ENCODE peak calls at places on chromosomes 4 and X, in nine cellular contexts. C is stimulated activated CD8-positive, alpha-beta memory T cell treated with anti-CD3 and anti-CD28 coated beads, Interleukin-2, amount 100 ng/mL, for 48 hours; T is NCI-H1092; Z is endothelial cell; A is substantia nigra; E is activated CD4-positive, alpha-beta T cell treated with anti-CD3 and anti-CD28 coated beads, Interleukin-2, amount 10 ng/mL, durations not matched to agents 24 days and 14 days; R is stimulated activated CD4-positive, alpha-beta T cell treated with anti-CD3 and anti-CD28 coated beads, Interleukin-15, amount 100 ng/mL, for 1 hour; Q is left cardiac atrium; S is right lobe of liver. F is an unnamed sample.
A peak's percentile ranks its signal among the peaks of the same experiment; 100 is the strongest.

GRCh38 chr4:76495166-76495565 is 60.1 kb downstream of the SHROOM3 start:
- DNase-seq in A (no peak), E (no peak), C (no peak), T (no peak), Z (no peak), R (no peak), S (no peak), Q (no peak), F (no peak)

GRCh38 chr4:71254451-71255012 is 84.3 kb upstream of the SLC4A4 start:
- DNase-seq in A (no peak), Q (no peak), E (no peak), R (no peak), T (no peak), S (no peak), C (no peak), Z (no peak), F (no peak)

GRCh38 chrX:84216406-84216805 is 28.4 kb upstream of the RPS6KA6 start:
- DNase-seq in T (no peak), Z (no peak), A (no peak), S (no peak), R (no peak), C (no peak), E (no peak), Q (no peak), F (no peak)

GRCh38 chr4:86461849-86462248 is 102.0 kb upstream of the MAPK10 start:
- DNase-seq in T (no peak), Z (no peak), C (no peak), E (no peak), Q (no peak), S (no peak), R (no peak), A (no peak), F (no peak)

GRCh38 chrX:155070038-155070437 is 898 bp downstream of the CMC4 start:
- DNase-seq in S (no peak), T (no peak), A (no peak), R (no peak), Q (no peak), E (peak; percentile 57), C (no peak), Z (no peak), F (no peak)

GRCh38 chrX:17655232-17656034 is 81.9 kb upstream of the SCML1 start:
- DNase-seq in T (no peak), Q (no peak), R (no peak), C (no peak), S (no peak), A (no peak), E (peak; percentile 70), Z (peak; percentile 8), F (no peak)

GRCh38 chr4:661231-661630 is 12.8 kb downstream of the ATP5ME start:
- DNase-seq in Z (no peak), E (no peak), Q (no peak), A (no peak), R (no peak), C (no peak), T (no peak), S (no peak), F (no peak)

GRCh38 chr4:44804301-44804700 is 77.9 kb upstream of the GNPDA2 start:
- DNase-seq in T (no peak), R (no peak), S (no peak), E (no peak), Z (no peak), C (no peak), A (no peak), Q (no peak), F (no peak)

GRCh38 chrX:132618810-132619209 is 130.0 kb upstream of the MBNL3 start:
- DNase-seq in Z (no peak), R (no peak), E (no peak), T (no peak), S (no peak), Q (no peak), A (no peak), C (no peak), F (no peak)

GRCh38 chrX:49230500-49231232 is 2.5 kb downstream of the CACNA1F start:
- DNase-seq in C (peak; percentile 58), A (no peak), R (peak; percentile 31), T (no peak), E (peak; percentile 88), Z (peak; percentile 31), Q (peak; percentile 86), S (peak; percentile 60), F (no peak)

GRCh38 chr4:13656569-13656988 is 29.1 kb upstream of the BOD1L1 start:
- DNase-seq in E (peak; percentile 88), Z (peak; percentile 55), T (peak; percentile 15), C (peak; percentile 55), R (peak; percentile 59), Q (peak; percentile 67), S (peak; percentile 60), A (peak; percentile 25), F (peak; percentile 41)

GRCh38 chrX:38649674-38650647 is 88.6 kb downstream of the TSPAN7 start:
- DNase-seq in T (no peak), C (no peak), R (no peak), E (no peak), Q (no peak), Z (no peak), A (no peak), S (no peak), F (no peak)

GRCh38 chr4:52864816-52865215 is 2.7 kb downstream of the RASL11B start:
- DNase-seq in T (no peak), A (no peak), R (no peak), S (no peak), Z (no peak), E (no peak), C (no peak), Q (no peak), F (no peak)

GRCh38 chrX:134688839-134689238 is 30.6 kb upstream of the PLAC1 start:
- DNase-seq in E (no peak), S (no peak), R (no peak), Q (no peak), A (no peak), Z (no peak), C (no peak), T (no peak), F (no peak)

GRCh38 chrX:71652405-71652804 is 14.9 kb upstream of the LOC101059915 start:
- DNase-seq in Q (no peak), C (peak; percentile 20), E (peak; percentile 87), R (no peak), Z (peak; percentile 54), A (peak; percentile 38), T (no peak), S (no peak), F (peak; percentile 49)

GRCh38 chr4:152348670-152349069 is 187.2 kb downstream of the FBXW7 start:
- DNase-seq in E (peak; percentile 69), Z (no peak), T (no peak), C (no peak), A (no peak), S (no peak), R (no peak), Q (no peak), F (no peak)

GRCh38 chr4:123257563-123257962 is 139.0 kb upstream of the SPRY1 start:
- DNase-seq in C (no peak), E (no peak), S (no peak), Z (no peak), Q (no peak), T (no peak), R (no peak), A (no peak), F (no peak)

GRCh38 chrX:1535241-1536041 is 1.5 kb downstream of the P2RY8 start:
- DNase-seq in E (peak; percentile 84), S (no peak), Q (no peak), T (no peak), C (peak; percentile 41), A (no peak), Z (no peak), R (no peak), F (no peak)

GRCh38 chrX:132101799-132102198 is 26.0 kb downstream of the FRMD7 start:
- DNase-seq in Q (no peak), C (no peak), S (no peak), T (no peak), Z (no peak), R (no peak), A (no peak), E (no peak), F (no peak)

GRCh38 chr4:71194454-71194853 is 144.4 kb upstream of the SLC4A4 start:
- DNase-seq in A (no peak), S (no peak), E (no peak), C (no peak), Q (no peak), T (no peak), R (no peak), Z (no peak), F (no peak)

GRCh38 chrX:357693-358471 is 28.8 kb downstream of the PPP2R3B start:
- DNase-seq in C (no peak), S (no peak), Q (no peak), Z (no peak), R (peak; percentile 20), A (no peak), T (no peak), E (peak; percentile 82), F (no peak)

GRCh38 chr4:151192556-151193235 is 84.3 kb upstream of the PRSS48 start:
- DNase-seq in Z (no peak), A (no peak), T (no peak), Q (no peak), R (no peak), S (no peak), E (no peak), C (no peak), F (no peak)

GRCh38 chr4:151139814-151140213 is 40.4 kb downstream of the RPS3A start:
- DNase-seq in S (no peak), Z (no peak), E (no peak), A (no peak), C (no peak), Q (no peak), T (no peak), R (no peak), F (no peak)

GRCh38 chr4:14441550-14441949 is 560.7 kb upstream of the CPEB2 start:
- DNase-seq in S (no peak), T (no peak), R (no peak), E (no peak), C (no peak), A (no peak), Z (no peak), Q (no peak), F (no peak)

GRCh38 chr4:6272863-6273660 is 3.4 kb downstream of the WFS1 start:
- DNase-seq in Z (no peak), T (no peak), Q (no peak), S (no peak), C (no peak), A (no peak), R (no peak), E (no peak), F (peak; percentile 40)

GRCh38 chr4:4480685-4481393 is 61.0 kb downstream of the STX18 start:
- DNase-seq in Z (no peak), T (no peak), R (no peak), Q (no peak), S (no peak), E (no peak), C (no peak), A (peak; percentile 81), F (no peak)

GRCh38 chr4:8832130-8832930 is 39.3 kb downstream of the HMX1 start:
- DNase-seq in Z (no peak), A (no peak), S (peak; percentile 7), C (no peak), R (no peak), T (no peak), E (no peak), Q (no peak), F (no peak)

GRCh38 chr4:30875659-30876269 is 155.6 kb downstream of the PCDH7 start:
- DNase-seq in R (no peak), S (no peak), Z (no peak), E (no peak), Q (no peak), A (no peak), T (no peak), C (no peak), F (no peak)

GRCh38 chrX:1400731-1401471 is 9.0 kb upstream of the SLC25A6 start:
- DNase-seq in A (no peak), R (no peak), E (no peak), C (no peak), Q (peak; percentile 28), T (no peak), Z (no peak), S (no peak), F (no peak)

F was measured in HuH-7.5.